ENCODE peak calls at places on chromosomes 12 and 14, in five cellular contexts. P is Caco-2; W is BJ; E is CD8-positive, alpha-beta memory T cell; V is pulmonary artery endothelial cell. H is an unnamed sample.

GRCh38 chr12:106031736-106032135 is 107.0 kb downstream of the NUAK1 start:
- DNase-seq in E (no peak), P (no peak), V (no peak), W (no peak), H (no peak)

GRCh38 chr12:124747426-124748161 is 116.1 kb downstream of the SCARB1 start:
- DNase-seq in E (no peak), P (peak), W (peak), V (no peak), H (peak)

GRCh38 chr14:81329640-81330385 is 70.3 kb downstream of the STON2 start:
- DNase-seq in W (no peak), V (no peak), E (no peak), P (no peak), H (no peak)

GRCh38 chr12:102816816-102817434 is 100.1 kb downstream of the PAH start:
- DNase-seq in V (no peak), E (no peak), P (peak), W (no peak), H (peak)

GRCh38 chr12:1848741-1849140 is 28.4 kb downstream of the LRTM2 start:
- DNase-seq in V (no peak), P (no peak), W (no peak), E (no peak), H (no peak)

GRCh38 chr12:41034686-41035085 is 153.4 kb upstream of the PDZRN4 start:
- DNase-seq in W (no peak), V (no peak), E (no peak), P (no peak), H (no peak)

GRCh38 chr14:82565825-82566224 is 1032.2 kb upstream of the SEL1L start:
- DNase-seq in V (no peak), E (no peak), W (no peak), P (no peak), H (no peak)

GRCh38 chr12:25769076-25769945 is 189.2 kb upstream of the RASSF8 start:
- DNase-seq in P (no peak), V (no peak), W (no peak), E (no peak), H (peak)

GRCh38 chr12:78101946-78102635 is 271.4 kb downstream of the NAV3 start:
- DNase-seq in W (no peak), V (no peak), P (no peak), E (no peak), H (no peak)

GRCh38 chr12:124478416-124478815 is 89.0 kb downstream of the NCOR2 start:
- DNase-seq in P (no peak), V (no peak), W (no peak), E (no peak), H (no peak)

GRCh38 chr14:56809262-56810215 is 740 bp downstream of the OTX2 start:
- DNase-seq in P (no peak), V (no peak), W (no peak), E (no peak), H (no peak)

GRCh38 chr14:99732436-99733220 is 48.5 kb downstream of the CYP46A1 start:
- DNase-seq in V (no peak), P (no peak), E (no peak), W (no peak), H (no peak)

GRCh38 chr14:33634631-33635030 is 316.2 kb downstream of the EGLN3 start:
- DNase-seq in V (no peak), E (no peak), P (no peak), W (no peak), H (no peak)

GRCh38 chr14:41062826-41063225 is 543.9 kb upstream of the LRFN5 start:
- DNase-seq in W (no peak), V (no peak), E (no peak), P (no peak), H (no peak)

GRCh38 chr12:62605972-62606371 is 139.3 kb downstream of the MON2 start:
- DNase-seq in W (no peak), E (no peak), P (no peak), V (no peak), H (no peak)

GRCh38 chr14:25516838-25517237 is 466.9 kb upstream of the STXBP6 start:
- DNase-seq in E (no peak), V (no peak), P (no peak), W (no peak), H (no peak)

GRCh38 chr12:50074936-50075807 is 10.0 kb upstream of the SMARCD1 start:
- DNase-seq in V (no peak), P (peak), W (no peak), E (peak), H (no peak)

GRCh38 chr12:5392961-5393360 is 38.9 kb upstream of the NTF3 start:
- DNase-seq in P (no peak), W (no peak), E (no peak), V (no peak), H (no peak)

GRCh38 chr12:84911331-84912190 is 1.0 kb downstream of the SLC6A15 start:
- DNase-seq in E (no peak), W (no peak), V (no peak), P (peak), H (no peak)

GRCh38 chr12:123119808-123120207 is 31.1 kb downstream of the PITPNM2 start:
- DNase-seq in W (no peak), P (no peak), E (no peak), V (no peak), H (no peak)

GRCh38 chr12:57148469-57149308 is 1.3 kb upstream of the LRP1-AS start:
- DNase-seq in P (peak), W (no peak), E (no peak), V (no peak), H (no peak)

GRCh38 chr14:61451891-61452400 is 130.6 kb downstream of the PRKCH start:
- DNase-seq in W (no peak), V (no peak), P (no peak), E (no peak), H (no peak)

GRCh38 chr12:1949771-1950470 is 31.5 kb upstream of the CACNA2D4 start:
- DNase-seq in V (no peak), E (no peak), P (peak), W (no peak), H (no peak)

GRCh38 chr14:100806386-100806785 is 19.5 kb upstream of the MEG3 start:
- DNase-seq in E (no peak), W (no peak), P (no peak), V (no peak), H (no peak)